ENCODE peak calls at places on chromosome X, in six cellular contexts. U, A, D, T, E and R are unnamed samples.
A peak's percentile ranks its signal among the peaks of the same experiment; 100 is the strongest.

GRCh38 chrX:40174594-40175415 is 77.0 kb upstream of the BCOR start:
- DNase-seq in D (peak; percentile 48), E (peak; percentile 77), A (no peak), T (no peak), U (peak; percentile 29), R (no peak)

GRCh38 chrX:135087867-135088266 is 32.5 kb downstream of the ETDB start:
- DNase-seq in E (peak; percentile 14), T (no peak), U (no peak), A (peak; percentile 83), D (no peak), R (no peak)

GRCh38 chrX:107000013-107000515 is at the start of gene MORC4:
- DNase-seq in U (peak; percentile 89), E (peak; percentile 88), A (peak; percentile 13), D (peak; percentile 81), T (peak; percentile 29), R (peak; percentile 21)

GRCh38 chrX:41333744-41333993 is 293 bp upstream of the DDX3X start:
- DNase-seq in A (peak; percentile 88), U (no peak), D (peak; percentile 77), E (peak; percentile 86), T (no peak), R (no peak)

GRCh38 chrX:50188859-50189258 is 11.9 kb downstream of the AKAP4 start:
- DNase-seq in A (no peak), D (no peak), U (no peak), T (no peak), E (no peak), R (no peak)

GRCh38 chrX:30627818-30628652 is 25.2 kb upstream of the GK start:
- DNase-seq in E (no peak), T (no peak), D (no peak), A (no peak), U (peak; percentile 17), R (no peak)

GRCh38 chrX:132741706-132742105 is 216.7 kb downstream of the HS6ST2 start:
- DNase-seq in D (no peak), E (no peak), A (no peak), U (peak; percentile 61), T (no peak), R (no peak)

GRCh38 chrX:71652405-71652804 is 14.9 kb upstream of the LOC101059915 start:
- DNase-seq in T (peak; percentile 28), E (peak; percentile 65), A (peak; percentile 13), U (peak; percentile 32), D (peak; percentile 56), R (peak; percentile 63)

GRCh38 chrX:103831803-103832544 is at the start of gene RAB9B:
- DNase-seq in U (peak; percentile 43), E (peak; percentile 65), D (peak; percentile 13), A (no peak), T (peak; percentile 21), R (peak; percentile 34)

GRCh38 chrX:39214380-39215126 is 413.3 kb downstream of the MID1IP1 start:
- DNase-seq in D (no peak), A (no peak), E (no peak), U (no peak), T (no peak), R (no peak)

GRCh38 chrX:136260801-136261200 is 9.6 kb upstream of the MAP7D3 start:
- DNase-seq in D (peak; percentile 74), E (peak; percentile 88), A (no peak), U (no peak), T (no peak), R (no peak)

GRCh38 chrX:16695079-16695676 is 17.3 kb downstream of the CTPS2 start:
- DNase-seq in D (peak; percentile 70), A (peak; percentile 9), E (peak; percentile 69), U (peak; percentile 56), T (peak; percentile 25), R (peak; percentile 63)

GRCh38 chrX:132692066-132692465 is 203.2 kb upstream of the MBNL3 start:
- DNase-seq in E (peak; percentile 0), D (peak; percentile 2), T (no peak), U (no peak), A (no peak), R (no peak)

GRCh38 chrX:110755611-110756010 is 40.0 kb downstream of the CHRDL1 start:
- DNase-seq in A (no peak), D (no peak), U (no peak), T (no peak), E (no peak), R (no peak)

GRCh38 chrX:8914636-8915035 is 113.5 kb upstream of the FAM9A start:
- DNase-seq in D (no peak), U (no peak), E (no peak), A (no peak), T (no peak), R (no peak)

GRCh38 chrX:53282313-53282712 is 929 bp upstream of the IQSEC2 start:
- DNase-seq in A (peak; percentile 8), D (no peak), E (no peak), T (no peak), U (no peak), R (no peak)

GRCh38 chrX:150293311-150294013 is 69.7 kb upstream of the MAMLD1 start:
- DNase-seq in U (peak; percentile 6), T (no peak), A (no peak), E (no peak), D (no peak), R (no peak)

GRCh38 chrX:38939067-38939466 is 137.8 kb downstream of the MID1IP1 start:
- DNase-seq in T (no peak), A (no peak), D (no peak), E (peak; percentile 85), U (no peak), R (no peak)

GRCh38 chrX:42746606-42747005 is 31.4 kb downstream of the PPP1R2C start:
- DNase-seq in U (no peak), T (no peak), E (peak; percentile 79), A (no peak), D (peak; percentile 54), R (no peak)

GRCh38 chrX:40653535-40653934 is 6.2 kb upstream of the CXorf38 start:
- DNase-seq in T (no peak), D (no peak), E (no peak), U (no peak), A (no peak), R (no peak)

GRCh38 chrX:50431623-50432022 is 39.0 kb downstream of the DGKK start:
- DNase-seq in D (no peak), T (no peak), A (no peak), U (no peak), E (no peak), R (no peak)

GRCh38 chrX:115402299-115402698 is 112.8 kb downstream of the LUZP4 start:
- DNase-seq in U (no peak), T (no peak), E (no peak), A (no peak), D (no peak), R (no peak)

GRCh38 chrX:7132335-7133035 is 15.0 kb upstream of the STS start:
- DNase-seq in A (no peak), D (peak; percentile 86), U (peak; percentile 86), E (peak; percentile 81), T (no peak), R (no peak)

GRCh38 chrX:38275615-38276014 is 51.7 kb downstream of the RPGR start:
- DNase-seq in E (peak; percentile 84), D (peak; percentile 66), T (no peak), U (no peak), A (no peak), R (no peak)

GRCh38 chrX:72634321-72634720 is 61.7 kb upstream of the HDAC8 start:
- DNase-seq in A (no peak), T (no peak), U (no peak), D (no peak), E (no peak), R (no peak)

GRCh38 chrX:21943460-21944135 is 3.1 kb downstream of the SMS start:
- DNase-seq in E (peak; percentile 84), U (no peak), A (no peak), D (peak; percentile 67), T (no peak), R (no peak)

GRCh38 chrX:153317306-153317705 is 4.3 kb downstream of the PNMA6F start:
- DNase-seq in D (no peak), U (no peak), A (no peak), T (no peak), E (no peak), R (no peak)

GRCh38 chrX:71629467-71629866 is 11.2 kb upstream of the CXCR3 start:
- DNase-seq in E (no peak), T (no peak), D (no peak), U (no peak), A (no peak), R (no peak)

GRCh38 chrX:154327026-154327820 is 31.6 kb downstream of the TKTL1 start:
- DNase-seq in A (no peak), E (peak; percentile 73), T (peak; percentile 34), D (no peak), U (no peak), R (no peak)

GRCh38 chrX:9414416-9414815 is 50.4 kb upstream of the TBL1X start:
- DNase-seq in T (no peak), D (no peak), E (peak; percentile 67), U (no peak), A (no peak), R (no peak)

GRCh38 chrX:136166221-136166855 is 19.0 kb downstream of the FHL1 start:
- DNase-seq in D (no peak), E (peak; percentile 76), A (no peak), T (no peak), U (no peak), R (no peak)

GRCh38 chrX:124388562-124388961 is 42.2 kb downstream of the SH2D1A start:
- DNase-seq in T (peak; percentile 23), D (peak; percentile 39), A (peak; percentile 44), E (peak; percentile 55), U (peak; percentile 77), R (peak; percentile 12)

GRCh38 chrX:119222932-119223331 is 13.2 kb upstream of the PGRMC1 start:
- DNase-seq in D (no peak), T (no peak), U (no peak), E (no peak), A (no peak), R (no peak)

GRCh38 chrX:47936224-47936939 is 67.4 kb downstream of the ZNF182 start:
- DNase-seq in U (no peak), E (no peak), D (no peak), T (no peak), A (no peak), R (no peak)

GRCh38 chrX:131262738-131263679 is 26.1 kb downstream of the IGSF1 start:
- DNase-seq in D (no peak), T (no peak), E (no peak), U (peak; percentile 34), A (no peak), R (no peak)

GRCh38 chrX:20026278-20026677 is 35.4 kb upstream of the BCLAF3 start:
- DNase-seq in T (no peak), A (no peak), D (peak; percentile 2), E (peak; percentile 51), U (no peak), R (no peak)

GRCh38 chrX:119942831-119943184 is 743 bp downstream of the NKAP start:
- DNase-seq in T (no peak), U (no peak), D (peak; percentile 0), A (no peak), E (no peak), R (no peak)